ENCODE peak calls at places on chromosomes 4 and X, in ten cellular contexts. One of them, this sample, is unnamed.

GRCh38 chrX:118974088-118974907 is at the start of gene LONRF3:
- DNase-seq in PC-3: peak; percentile 67
- DNase-seq in tibial nerve: peak; percentile 84
- DNase-seq in ovary: peak; percentile 80
- DNase-seq in GM23338: no peak
- DNase-seq in tibial artery: peak; percentile 89
- DNase-seq in prostate gland: peak; percentile 68
- DNase-seq in mesenchymal stem cell: peak; percentile 30
- DNase-seq in endodermal cell: peak; percentile 53
- DNase-seq in Peyer's patch: peak; percentile 75
- DNase-seq in this sample: peak; percentile 64

GRCh38 chrX:17500145-17500579 is 125.2 kb downstream of the NHS start:
- DNase-seq in PC-3: peak; percentile 78
- DNase-seq in tibial nerve: no peak
- DNase-seq in ovary: no peak
- DNase-seq in GM23338: no peak
- DNase-seq in tibial artery: no peak
- DNase-seq in prostate gland: no peak
- DNase-seq in mesenchymal stem cell: no peak
- DNase-seq in endodermal cell: no peak
- DNase-seq in Peyer's patch: no peak
- DNase-seq in this sample: no peak

GRCh38 chr4:98939892-98940298 is 11.0 kb upstream of the EIF4E start:
- DNase-seq in PC-3: peak; percentile 83
- DNase-seq in tibial nerve: peak; percentile 36
- DNase-seq in ovary: no peak
- DNase-seq in GM23338: peak; percentile 86
- DNase-seq in tibial artery: no peak
- DNase-seq in prostate gland: peak; percentile 8
- DNase-seq in mesenchymal stem cell: peak; percentile 76
- DNase-seq in endodermal cell: peak; percentile 55
- DNase-seq in Peyer's patch: no peak
- DNase-seq in this sample: no peak

GRCh38 chrX:137432609-137433008 is 133.3 kb upstream of the ZIC3 start:
- DNase-seq in PC-3: peak; percentile 41
- DNase-seq in tibial nerve: no peak
- DNase-seq in ovary: no peak
- DNase-seq in GM23338: peak; percentile 65
- DNase-seq in tibial artery: no peak
- DNase-seq in prostate gland: no peak
- DNase-seq in mesenchymal stem cell: no peak
- DNase-seq in endodermal cell: peak; percentile 86
- DNase-seq in Peyer's patch: no peak
- DNase-seq in this sample: no peak

GRCh38 chr4:76977731-76978350 is 28.3 kb downstream of the SEPTIN11 start:
- DNase-seq in PC-3: peak; percentile 70
- DNase-seq in tibial nerve: no peak
- DNase-seq in ovary: no peak
- DNase-seq in GM23338: no peak
- DNase-seq in tibial artery: no peak
- DNase-seq in prostate gland: no peak
- DNase-seq in mesenchymal stem cell: peak; percentile 73
- DNase-seq in endodermal cell: no peak
- DNase-seq in Peyer's patch: no peak
- DNase-seq in this sample: no peak

GRCh38 chr4:144720491-144720890 is 74.5 kb downstream of the HHIP start:
- DNase-seq in PC-3: no peak
- DNase-seq in tibial nerve: no peak
- DNase-seq in ovary: no peak
- DNase-seq in GM23338: no peak
- DNase-seq in tibial artery: no peak
- DNase-seq in prostate gland: no peak
- DNase-seq in mesenchymal stem cell: no peak
- DNase-seq in endodermal cell: no peak
- DNase-seq in Peyer's patch: no peak
- DNase-seq in this sample: no peak

GRCh38 chr4:173478136-173478860 is 51.7 kb downstream of the HAND2 start:
- DNase-seq in PC-3: no peak
- DNase-seq in tibial nerve: no peak
- DNase-seq in ovary: no peak
- DNase-seq in GM23338: no peak
- DNase-seq in tibial artery: no peak
- DNase-seq in prostate gland: no peak
- DNase-seq in mesenchymal stem cell: no peak
- DNase-seq in endodermal cell: no peak
- DNase-seq in Peyer's patch: no peak
- DNase-seq in this sample: no peak

GRCh38 chr4:110897779-110898178 is 274.9 kb upstream of the PITX2 start:
- DNase-seq in PC-3: no peak
- DNase-seq in tibial nerve: no peak
- DNase-seq in ovary: no peak
- DNase-seq in GM23338: peak; percentile 57
- DNase-seq in tibial artery: no peak
- DNase-seq in prostate gland: no peak
- DNase-seq in mesenchymal stem cell: no peak
- DNase-seq in endodermal cell: no peak
- DNase-seq in Peyer's patch: no peak
- DNase-seq in this sample: no peak

GRCh38 chr4:52358855-52359254 is 300.2 kb downstream of the USP46 start:
- DNase-seq in PC-3: no peak
- DNase-seq in tibial nerve: no peak
- DNase-seq in ovary: no peak
- DNase-seq in GM23338: no peak
- DNase-seq in tibial artery: no peak
- DNase-seq in prostate gland: no peak
- DNase-seq in mesenchymal stem cell: no peak
- DNase-seq in endodermal cell: no peak
- DNase-seq in Peyer's patch: no peak
- DNase-seq in this sample: no peak

GRCh38 chrX:64291106-64291505 is 60.7 kb upstream of the ASB12 start:
- DNase-seq in PC-3: no peak
- DNase-seq in tibial nerve: no peak
- DNase-seq in ovary: no peak
- DNase-seq in GM23338: no peak
- DNase-seq in tibial artery: no peak
- DNase-seq in prostate gland: no peak
- DNase-seq in mesenchymal stem cell: no peak
- DNase-seq in endodermal cell: no peak
- DNase-seq in Peyer's patch: no peak
- DNase-seq in this sample: no peak

GRCh38 chrX:11193035-11193469 is 81.9 kb downstream of the HCCS start:
- DNase-seq in PC-3: peak; percentile 53
- DNase-seq in tibial nerve: no peak
- DNase-seq in ovary: no peak
- DNase-seq in GM23338: no peak
- DNase-seq in tibial artery: no peak
- DNase-seq in prostate gland: no peak
- DNase-seq in mesenchymal stem cell: peak; percentile 2
- DNase-seq in endodermal cell: no peak
- DNase-seq in Peyer's patch: no peak
- DNase-seq in this sample: no peak

GRCh38 chr4:16573744-16574143 is 324.7 kb downstream of the LDB2 start:
- DNase-seq in PC-3: peak; percentile 90
- DNase-seq in tibial nerve: peak; percentile 87
- DNase-seq in ovary: peak; percentile 71
- DNase-seq in GM23338: no peak
- DNase-seq in tibial artery: no peak
- DNase-seq in prostate gland: no peak
- DNase-seq in mesenchymal stem cell: no peak
- DNase-seq in endodermal cell: no peak
- DNase-seq in Peyer's patch: no peak
- DNase-seq in this sample: no peak

GRCh38 chrX:133045986-133046385 is 50.9 kb downstream of the USP26 start:
- DNase-seq in PC-3: peak; percentile 60
- DNase-seq in tibial nerve: no peak
- DNase-seq in ovary: no peak
- DNase-seq in GM23338: peak; percentile 51
- DNase-seq in tibial artery: no peak
- DNase-seq in prostate gland: no peak
- DNase-seq in mesenchymal stem cell: peak; percentile 15
- DNase-seq in endodermal cell: no peak
- DNase-seq in Peyer's patch: no peak
- DNase-seq in this sample: no peak

GRCh38 chrX:39819921-39820849 is 277.6 kb downstream of the BCOR start:
- DNase-seq in PC-3: no peak
- DNase-seq in tibial nerve: peak; percentile 6
- DNase-seq in ovary: peak; percentile 36
- DNase-seq in GM23338: peak; percentile 36
- DNase-seq in tibial artery: no peak
- DNase-seq in prostate gland: no peak
- DNase-seq in mesenchymal stem cell: peak; percentile 71
- DNase-seq in endodermal cell: peak; percentile 80
- DNase-seq in Peyer's patch: no peak
- DNase-seq in this sample: no peak
- H3K4me3 ChIP-seq in PC-3: peak overlapping the region; percentile 59
- H3K4me3 ChIP-seq in tibial nerve: peak overlapping the region; percentile 54
- H3K4me3 ChIP-seq in ovary: peak overlapping the region; percentile 43
- H3K4me3 ChIP-seq in GM23338: peak overlapping the region; percentile 58
- H3K4me3 ChIP-seq in tibial artery: peak overlapping the region; percentile 49
- H3K4me3 ChIP-seq in prostate gland: no peak overlapping the region
- H3K4me3 ChIP-seq in mesenchymal stem cell: no peak overlapping the region
- H3K4me3 ChIP-seq in endodermal cell: peak overlapping the region; percentile 40
- H3K4me3 ChIP-seq in Peyer's patch: peak overlapping the region; percentile 46
- H3K4me3 ChIP-seq in this sample: no peak overlapping the region

GRCh38 chr4:25928320-25928955 is 14.4 kb downstream of the SMIM20 start:
- DNase-seq in PC-3: no peak
- DNase-seq in tibial nerve: no peak
- DNase-seq in ovary: no peak
- DNase-seq in GM23338: no peak
- DNase-seq in tibial artery: no peak
- DNase-seq in prostate gland: no peak
- DNase-seq in mesenchymal stem cell: no peak
- DNase-seq in endodermal cell: no peak
- DNase-seq in Peyer's patch: no peak
- DNase-seq in this sample: no peak
- H3K27ac ChIP-seq in PC-3: no peak overlapping the region
- H3K27ac ChIP-seq in tibial nerve: no peak overlapping the region
- H3K27ac ChIP-seq in ovary: no peak overlapping the region
- H3K27ac ChIP-seq in GM23338: no peak overlapping the region
- H3K27ac ChIP-seq in tibial artery: peak overlapping the region; percentile 16
- H3K27ac ChIP-seq in prostate gland: no peak overlapping the region
- H3K27ac ChIP-seq in mesenchymal stem cell: no peak overlapping the region
- H3K27ac ChIP-seq in endodermal cell: no peak overlapping the region
- H3K27ac ChIP-seq in Peyer's patch: peak overlapping the region; percentile 22
- H3K27ac ChIP-seq in this sample: no peak overlapping the region

GRCh38 chr4:13522282-13523104 is 21.8 kb downstream of the NKX3-2 start:
- DNase-seq in PC-3: no peak
- DNase-seq in tibial nerve: no peak
- DNase-seq in ovary: no peak
- DNase-seq in GM23338: peak; percentile 81
- DNase-seq in tibial artery: no peak
- DNase-seq in prostate gland: no peak
- DNase-seq in mesenchymal stem cell: no peak
- DNase-seq in endodermal cell: peak; percentile 75
- DNase-seq in Peyer's patch: no peak
- DNase-seq in this sample: no peak
- H3K27me3 ChIP-seq in PC-3: peaks cover 53% of the 10 kb centered on the region
- H3K27me3 ChIP-seq in tibial nerve: no peaks in the 10 kb centered on the region
- H3K27me3 ChIP-seq in ovary: no peaks in the 10 kb centered on the region
- H3K27me3 ChIP-seq in GM23338: peaks cover 81% of the 10 kb centered on the region
- H3K27me3 ChIP-seq in tibial artery: peaks cover 62% of the 10 kb centered on the region
- H3K27me3 ChIP-seq in prostate gland: peaks cover 34% of the 10 kb centered on the region
- H3K27me3 ChIP-seq in mesenchymal stem cell: peaks cover 67% of the 10 kb centered on the region
- H3K27me3 ChIP-seq in endodermal cell: peaks cover 57% of the 10 kb centered on the region
- H3K27me3 ChIP-seq in Peyer's patch: peaks cover 33% of the 10 kb centered on the region
- H3K27me3 ChIP-seq in this sample: peaks cover 59% of the 10 kb centered on the region

GRCh38 chrX:70166601-70167590 is 10.4 kb upstream of the DGAT2L6 start:
- DNase-seq in PC-3: peak; percentile 59
- DNase-seq in tibial nerve: no peak
- DNase-seq in ovary: no peak
- DNase-seq in GM23338: no peak
- DNase-seq in tibial artery: no peak
- DNase-seq in prostate gland: no peak
- DNase-seq in mesenchymal stem cell: peak; percentile 70
- DNase-seq in endodermal cell: no peak
- DNase-seq in Peyer's patch: no peak
- DNase-seq in this sample: no peak

GRCh38 chrX:70171636-70172035 is 5.6 kb upstream of the DGAT2L6 start:
- DNase-seq in PC-3: peak; percentile 39
- DNase-seq in tibial nerve: no peak
- DNase-seq in ovary: no peak
- DNase-seq in GM23338: peak; percentile 7
- DNase-seq in tibial artery: no peak
- DNase-seq in prostate gland: no peak
- DNase-seq in mesenchymal stem cell: no peak
- DNase-seq in endodermal cell: no peak
- DNase-seq in Peyer's patch: no peak
- DNase-seq in this sample: no peak

GRCh38 chrX:70172226-70172625 is 5.1 kb upstream of the DGAT2L6 start:
- DNase-seq in PC-3: peak; percentile 15
- DNase-seq in tibial nerve: no peak
- DNase-seq in ovary: no peak
- DNase-seq in GM23338: no peak
- DNase-seq in tibial artery: no peak
- DNase-seq in prostate gland: no peak
- DNase-seq in mesenchymal stem cell: no peak
- DNase-seq in endodermal cell: no peak
- DNase-seq in Peyer's patch: no peak
- DNase-seq in this sample: no peak

GRCh38 chrX:70169281-70169680 is 8.0 kb upstream of the DGAT2L6 start:
- DNase-seq in PC-3: peak; percentile 7
- DNase-seq in tibial nerve: no peak
- DNase-seq in ovary: no peak
- DNase-seq in GM23338: peak; percentile 5
- DNase-seq in tibial artery: no peak
- DNase-seq in prostate gland: no peak
- DNase-seq in mesenchymal stem cell: no peak
- DNase-seq in endodermal cell: no peak
- DNase-seq in Peyer's patch: no peak
- DNase-seq in this sample: no peak

DNA sequence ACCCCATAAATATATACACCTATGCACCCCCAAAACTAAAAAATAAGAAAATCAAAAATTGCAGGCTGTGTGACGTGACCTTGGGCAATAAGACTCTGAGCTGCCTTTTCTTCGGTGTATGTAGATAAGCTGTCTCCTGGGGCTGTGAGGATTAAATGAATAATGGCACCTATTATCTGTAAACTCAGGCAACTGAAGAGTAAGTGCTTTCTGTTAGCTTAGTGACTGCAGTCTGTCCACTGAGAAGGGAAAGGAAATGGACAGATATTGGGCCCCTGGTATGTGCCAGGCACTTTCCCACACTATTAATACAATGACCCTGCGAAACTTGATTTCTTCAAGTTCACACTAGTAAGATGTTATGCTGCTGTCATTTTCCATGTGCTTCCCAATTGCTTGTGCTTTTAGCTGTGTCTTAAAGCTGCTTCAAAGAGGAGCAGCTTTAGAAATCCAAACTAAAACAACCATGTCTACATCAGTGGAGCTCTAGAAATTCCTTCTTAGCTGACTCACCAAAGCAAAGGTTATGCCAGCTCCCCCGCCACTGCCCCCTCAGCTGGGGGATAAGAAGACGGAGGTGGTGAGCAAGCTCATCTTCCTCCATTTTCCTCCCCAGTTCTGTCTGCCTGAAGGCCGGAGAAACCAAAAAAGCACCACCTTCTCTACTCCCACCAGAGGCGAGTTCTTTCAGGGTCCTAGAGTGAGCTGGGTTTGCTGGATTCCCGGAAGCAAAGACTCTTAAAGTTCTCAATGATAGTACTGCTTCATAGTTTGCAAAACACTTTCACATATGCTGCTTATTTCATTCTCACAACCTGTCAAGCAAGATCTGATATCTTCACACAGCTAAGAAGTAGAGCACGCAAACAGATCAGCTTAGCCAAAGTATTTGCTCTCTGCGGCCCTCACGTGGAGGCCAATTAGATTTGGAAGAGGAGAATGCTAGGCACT is 8.8 kb upstream of the DGAT2L6 start:
- DNase-seq in PC-3: peak; percentile 75
- DNase-seq in tibial nerve: no peak
- DNase-seq in ovary: peak; percentile 35
- DNase-seq in GM23338: peak; percentile 56
- DNase-seq in tibial artery: no peak
- DNase-seq in prostate gland: no peak
- DNase-seq in mesenchymal stem cell: peak; percentile 66
- DNase-seq in endodermal cell: peak; percentile 72
- DNase-seq in Peyer's patch: no peak
- DNase-seq in this sample: no peak
- H3K4me3 ChIP-seq in PC-3: peak overlapping the region; percentile 44
- H3K4me3 ChIP-seq in tibial nerve: peak overlapping the region; percentile 16
- H3K4me3 ChIP-seq in ovary: no peak overlapping the region
- H3K4me3 ChIP-seq in GM23338: peak overlapping the region; percentile 18
- H3K4me3 ChIP-seq in tibial artery: peak overlapping the region; percentile 28
- H3K4me3 ChIP-seq in prostate gland: no peak overlapping the region
- H3K4me3 ChIP-seq in mesenchymal stem cell: no peak overlapping the region
- H3K4me3 ChIP-seq in endodermal cell: peak overlapping the region; percentile 39
- H3K4me3 ChIP-seq in Peyer's patch: no peak overlapping the region
- H3K4me3 ChIP-seq in this sample: no peak overlapping the region